ENCODE peak calls at places on chromosomes 3 and 15, in four cellular contexts. P is H1, W is HepG2, H is GM12878. V is an unnamed sample.
A peak's percentile ranks its signal among the peaks of the same experiment; 100 is the strongest.

GRCh38 chr15:71151061-71151460 is 35.8 kb downstream of the THSD4 start:
- DNase-seq in P (no peak), W (no peak), H (no peak), V (no peak)

GRCh38 chr3:171953300-171954022 is 85.9 kb upstream of the FNDC3B start:
- DNase-seq in P (no peak), W (peak; percentile 70), H (no peak), V (no peak)

GRCh38 chr3:72331076-72331475 is 517.2 kb downstream of the SHQ1 start:
- DNase-seq in P (no peak), W (no peak), H (no peak), V (no peak)

GRCh38 chr3:175255698-175256097 is 396.6 kb downstream of the NAALADL2 start:
- DNase-seq in P (no peak), W (no peak), H (no peak), V (no peak)

GRCh38 chr3:94524102-94524922 is 461.5 kb downstream of the NSUN3 start:
- DNase-seq in P (no peak), W (peak; percentile 70), H (no peak), V (no peak)

GRCh38 chr15:81146006-81146405 is 11.9 kb downstream of the CFAP161 start:
- DNase-seq in P (no peak), W (no peak), H (no peak), V (no peak)

GRCh38 chr3:102474207-102474606 is 39.4 kb downstream of the ZPLD1 start:
- DNase-seq in P (no peak), W (no peak), H (no peak), V (no peak)

GRCh38 chr15:48929611-48930170 is 34.0 kb downstream of the SHC4 start:
- DNase-seq in P (no peak), W (no peak), H (no peak), V (no peak)

GRCh38 chr15:64634020-64634419 is 141.4 kb downstream of the RBPMS2 start:
- DNase-seq in P (no peak), W (peak; percentile 27), H (peak; percentile 96), V (no peak)

GRCh38 chr15:62874933-62875625 is 167.5 kb upstream of the TPM1 start:
- DNase-seq in P (peak; percentile 47), W (no peak), H (no peak), V (no peak)

GRCh38 chr3:25151497-25151896 is 276.6 kb upstream of the RARB start:
- DNase-seq in P (no peak), W (no peak), H (no peak), V (no peak)

GRCh38 chr3:187762792-187763191 is 17.5 kb upstream of the BCL6 start:
- DNase-seq in P (no peak), W (no peak), H (no peak), V (no peak)

GRCh38 chr3:53346514-53346913 is 829 bp downstream of the DCP1A start:
- DNase-seq in P (peak; percentile 44), W (peak; percentile 32), H (no peak), V (no peak)

GRCh38 chr3:60101628-60102027 is 1051.8 kb upstream of the CFAP20DC start:
- DNase-seq in P (no peak), W (no peak), H (no peak), V (no peak)

GRCh38 chr3:55541456-55541855 is 54.4 kb upstream of the WNT5A start:
- DNase-seq in P (no peak), W (no peak), H (no peak), V (no peak)

GRCh38 chr3:5123937-5124336 is 1.8 kb downstream of the ARL8B start:
- DNase-seq in P (no peak), W (no peak), H (no peak), V (no peak)

GRCh38 chr15:100897873-100898490 is 18.4 kb downstream of the ALDH1A3 start:
- DNase-seq in P (no peak), W (no peak), H (no peak), V (no peak)

GRCh38 chr3:138945646-138946553 is 1.0 kb downstream of the FOXL2 start:
- DNase-seq in P (peak; percentile 75), W (no peak), H (no peak), V (no peak)

GRCh38 chr3:138943724-138944131 is 3.2 kb downstream of the FOXL2 start:
- DNase-seq in P (no peak), W (no peak), H (no peak), V (no peak)

GRCh38 chr3:138942861-138943623 is 3.9 kb downstream of the FOXL2 start:
- DNase-seq in P (no peak), W (no peak), H (no peak), V (no peak)

GRCh38 chr3:138944842-138945645 is 1.9 kb downstream of the FOXL2 start:
- DNase-seq in P (peak; percentile 78), W (no peak), H (no peak), V (no peak)

GRCh38 chr3:138944136-138944658 is 2.7 kb downstream of the FOXL2 start:
- DNase-seq in P (peak; percentile 66), W (no peak), H (no peak), V (no peak)
- TF ChIP-seq SUZ12 in P (peak; percentile 54), W (no peak), H (peak; percentile 88), V (no peak)

DNA sequence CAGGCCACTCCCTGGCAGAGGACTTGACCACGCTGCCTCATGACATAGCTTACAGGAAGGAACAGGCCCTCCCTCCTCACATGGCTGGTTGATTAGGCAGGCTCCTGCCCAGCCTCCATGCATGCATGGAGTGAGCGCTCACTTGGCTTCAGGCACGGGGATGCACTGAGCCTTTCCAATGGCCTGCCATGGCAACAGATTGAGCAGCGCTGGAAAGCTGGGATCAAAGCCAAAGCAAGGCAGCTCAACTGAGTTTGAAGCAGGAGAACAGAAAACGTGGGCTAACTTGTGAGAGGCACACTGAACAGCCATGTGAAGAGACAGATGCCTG is 5.9 kb upstream of the GRAMD2A start:
- DNase-seq in P (no peak), W (no peak), H (no peak), V (no peak)
- TF ChIP-seq ZNF274 in P (no peak), W (no peak), H (no peak), V (no peak)

DNA sequence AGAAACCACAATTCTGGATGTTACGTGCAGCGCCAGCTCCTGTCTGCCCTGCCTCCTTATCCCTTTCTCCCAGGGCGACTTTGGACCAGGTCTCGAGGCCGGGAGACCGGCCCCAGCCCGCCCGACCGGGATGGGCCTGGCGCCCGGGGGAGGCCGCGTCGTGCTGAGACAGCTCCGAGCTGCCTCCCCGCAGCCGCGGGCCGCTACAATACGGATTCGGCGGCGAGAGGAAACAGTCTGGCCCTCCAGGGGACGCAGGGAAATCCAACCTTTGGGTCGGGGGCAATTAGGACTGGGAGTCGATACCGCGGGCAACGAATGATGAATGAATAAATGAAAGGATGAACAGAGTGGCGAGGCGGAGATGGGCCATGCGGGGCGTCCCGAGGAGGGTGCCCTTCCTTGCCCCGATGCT is 535 bp downstream of the GRAMD2A start:
- DNase-seq in P (peak; percentile 69), W (no peak), H (no peak), V (no peak)
- H3K4me3 ChIP-seq in P (peak overlapping the region; percentile 61), W (peak overlapping the region; percentile 61), H (no peak overlapping the region), V (peak overlapping the region; percentile 58)

GRCh38 chr3:100748967-100749366 is 39.7 kb downstream of the TFG start:
- DNase-seq in P (no peak), W (no peak), H (no peak), V (no peak)
- TF ChIP-seq SUZ12 in P (no peak), W (no peak), H (no peak), V (no peak)

GRCh38 chr3:46381662-46382061 is 10.9 kb downstream of the CCR5 start:
- DNase-seq in P (no peak), W (no peak), H (no peak), V (no peak)
- TF ChIP-seq ZNF274 in P (no peak), W (no peak), H (no peak), V (no peak)

GRCh38 chr3:50696276-50696675 is 21.5 kb downstream of the DOCK3 start:
- DNase-seq in P (no peak), W (no peak), H (no peak), V (no peak)
- H3K4me3 ChIP-seq in P (no peak overlapping the region), W (no peak overlapping the region), H (no peak overlapping the region), V (no peak overlapping the region)

GRCh38 chr3:114456742-114457141 is 162.9 kb downstream of the TIGIT start:
- DNase-seq in P (no peak), W (no peak), H (peak; percentile 87), V (no peak)
- TF ChIP-seq SUZ12 in P (no peak), W (no peak), H (no peak), V (no peak)

GRCh38 chr15:74264081-74264501 is 28.0 kb downstream of the CCDC33 start:
- DNase-seq in P (no peak), W (no peak), H (no peak), V (peak; percentile 62)
- TF ChIP-seq ZNF274 in P (no peak), W (no peak), H (no peak), V (no peak)

DNA sequence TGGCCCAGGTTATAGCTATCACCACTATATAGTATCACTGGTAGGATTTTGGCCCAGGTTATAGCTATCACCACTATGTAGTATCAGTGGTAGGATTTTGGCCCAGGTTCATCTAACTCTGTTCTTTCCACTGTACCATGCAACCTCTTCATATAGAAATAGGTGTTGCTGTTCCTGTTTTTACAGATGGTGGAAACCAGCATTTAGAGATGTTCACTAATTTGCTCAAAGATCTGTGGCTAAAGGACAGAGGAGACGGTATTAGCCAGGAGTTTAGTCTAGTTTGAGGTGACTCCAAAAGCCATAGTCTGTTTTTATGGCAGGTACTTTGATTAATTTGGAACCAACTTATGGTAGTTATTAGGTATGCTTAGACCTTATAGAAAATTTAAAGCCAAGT is 3.1 kb downstream of the LRCH3 start:
- DNase-seq in P (no peak), W (no peak), H (no peak), V (no peak)
- H3K4me3 ChIP-seq in P (no peak overlapping the region), W (no peak overlapping the region), H (peak overlapping the region; percentile 70), V (no peak overlapping the region)

GRCh38 chr3:52246728-52247454 is 1.3 kb downstream of the PPM1M start:
- DNase-seq in P (no peak), W (no peak), H (no peak), V (no peak)

GRCh38 chr3:52246264-52246620 is 683 bp downstream of the PPM1M start:
- DNase-seq in P (no peak), W (no peak), H (no peak), V (no peak)

GRCh38 chr3:52248816-52249547 is 3.4 kb downstream of the PPM1M start:
- DNase-seq in P (no peak), W (no peak), H (no peak), V (no peak)

GRCh38 chr3:52248165-52248541 is 2.6 kb downstream of the PPM1M start:
- DNase-seq in P (no peak), W (no peak), H (no peak), V (no peak)

DNA sequence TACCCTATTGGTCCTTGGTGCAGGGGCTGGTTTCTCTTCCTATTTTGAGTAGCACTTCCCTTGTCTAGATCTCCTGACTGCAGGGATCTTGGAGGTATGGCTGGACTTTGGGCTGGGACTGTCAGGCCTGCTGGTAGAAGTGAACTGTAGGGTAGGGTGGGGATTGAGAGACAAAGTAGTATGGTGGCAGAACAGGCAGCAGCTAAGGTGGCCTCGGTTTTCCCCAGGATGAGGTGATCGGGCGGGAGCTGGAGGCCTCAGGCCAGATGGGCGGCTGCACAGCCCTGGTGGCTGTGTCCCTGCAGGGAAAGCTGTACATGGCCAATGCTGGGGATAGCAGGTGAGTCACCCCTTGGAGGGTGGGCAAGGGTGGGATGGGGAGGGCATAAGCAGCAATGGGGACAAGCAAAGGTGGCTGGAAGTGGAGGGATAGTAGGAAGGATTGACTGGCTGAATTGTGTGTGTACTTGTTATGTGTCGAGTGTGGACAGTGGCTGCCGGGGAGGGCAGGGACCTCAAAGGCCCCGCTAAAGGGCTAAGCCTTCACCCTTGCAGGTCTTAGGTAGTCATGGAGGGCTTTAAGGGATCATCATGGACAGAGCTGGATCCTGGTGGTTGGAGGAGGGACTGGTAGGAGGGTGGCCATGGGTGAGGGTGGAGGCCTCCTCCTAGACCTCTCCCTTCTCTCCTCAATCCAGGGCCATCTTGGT is 2.1 kb downstream of the PPM1M start:
- DNase-seq in P (no peak), W (no peak), H (no peak), V (no peak)
- TF ChIP-seq SUZ12 in P (no peak), W (no peak), H (no peak), V (no peak)